ENCODE peak calls at places on chromosome 13, in nine cellular contexts. Q is IMR-90, V is uterus, C is RWPE2, S is fibroblast of lung, T is transverse colon, M is SJCRH30, X is upper lobe of right lung, F is pancreas. R is an unnamed sample.
A peak's percentile ranks its signal among the peaks of the same experiment; 100 is the strongest.

GRCh38 chr13:85508683-85509329 is 290.4 kb downstream of the SLITRK6 start:
- DNase-seq in Q (no peak), V (no peak), C (no peak), S (peak; percentile 45), T (no peak), M (no peak), X (no peak), F (no peak), R (no peak)

GRCh38 chr13:20221772-20222171 is 10.3 kb downstream of the GJB6 start:
- DNase-seq in Q (no peak), V (no peak), C (no peak), S (no peak), T (no peak), M (no peak), X (peak; percentile 73), F (no peak), R (no peak)

GRCh38 chr13:29162638-29163037 is 342.5 kb downstream of the MTUS2 start:
- DNase-seq in Q (no peak), V (no peak), C (no peak), S (peak; percentile 41), T (no peak), M (no peak), X (no peak), F (no peak), R (no peak)

GRCh38 chr13:113032291-113032690 is 63.3 kb downstream of the MCF2L start:
- DNase-seq in Q (no peak), V (no peak), C (no peak), S (no peak), T (no peak), M (no peak), X (no peak), F (no peak), R (no peak)

GRCh38 chr13:112583592-112584277 is 4.2 kb downstream of the TUBGCP3 start:
- DNase-seq in Q (no peak), V (no peak), C (no peak), S (no peak), T (peak; percentile 40), M (no peak), X (no peak), F (peak; percentile 41), R (no peak)

GRCh38 chr13:69423844-69424243 is 683.8 kb upstream of the ATXN8OS start:
- DNase-seq in Q (no peak), V (no peak), C (no peak), S (no peak), T (no peak), M (peak; percentile 22), X (no peak), F (no peak), R (no peak)

GRCh38 chr13:89061821-89062220 is 1390.7 kb downstream of the SLITRK5 start:
- DNase-seq in Q (no peak), V (no peak), C (no peak), S (no peak), T (peak; percentile 42), M (peak; percentile 30), X (no peak), F (no peak), R (no peak)

GRCh38 chr13:19984430-19985218 is 26.1 kb downstream of the ZMYM2 start:
- DNase-seq in Q (peak; percentile 72), V (no peak), C (no peak), S (peak; percentile 48), T (no peak), M (no peak), X (no peak), F (no peak), R (peak; percentile 44)

GRCh38 chr13:71864981-71865857 is 1.8 kb downstream of the DACH1 start:
- DNase-seq in Q (no peak), V (peak; percentile 14), C (peak; percentile 40), S (peak; percentile 32), T (peak; percentile 21), M (peak; percentile 47), X (peak; percentile 66), F (peak; percentile 21), R (no peak)

GRCh38 chr13:95246292-95247082 is 54.8 kb downstream of the ABCC4 start:
- DNase-seq in Q (no peak), V (no peak), C (no peak), S (no peak), T (no peak), M (no peak), X (no peak), F (no peak), R (no peak)

GRCh38 chr13:52922961-52923360 is 74.5 kb upstream of the PCDH8 start:
- DNase-seq in Q (no peak), V (no peak), C (no peak), S (no peak), T (no peak), M (no peak), X (no peak), F (no peak), R (no peak)

GRCh38 chr13:42113478-42113877 is 65.0 kb downstream of the DGKH start:
- DNase-seq in Q (no peak), V (no peak), C (no peak), S (no peak), T (no peak), M (peak; percentile 52), X (no peak), F (no peak), R (no peak)

GRCh38 chr13:85363504-85363903 is 435.7 kb downstream of the SLITRK6 start:
- DNase-seq in Q (no peak), V (no peak), C (no peak), S (no peak), T (no peak), M (no peak), X (no peak), F (no peak), R (no peak)

GRCh38 chr13:90723381-90723780 is 624.1 kb upstream of the MIR17HG start:
- DNase-seq in Q (no peak), V (no peak), C (no peak), S (peak; percentile 63), T (no peak), M (no peak), X (no peak), F (no peak), R (no peak)

GRCh38 chr13:20475927-20476691 is 49.5 kb downstream of the CRYL1 start:
- DNase-seq in Q (no peak), V (no peak), C (no peak), S (peak; percentile 35), T (peak; percentile 59), M (no peak), X (no peak), F (peak; percentile 60), R (peak; percentile 50)

GRCh38 chr13:113907637-113908617 is 44.1 kb upstream of the GAS6 start:
- DNase-seq in Q (peak; percentile 97), V (peak; percentile 52), C (no peak), S (peak; percentile 95), T (peak; percentile 36), M (no peak), X (no peak), F (peak; percentile 27), R (no peak)

GRCh38 chr13:23847545-23847944 is 41.7 kb downstream of the MIPEP start:
- DNase-seq in Q (no peak), V (no peak), C (no peak), S (no peak), T (no peak), M (no peak), X (no peak), F (no peak), R (no peak)

GRCh38 chr13:102710261-102710679 is 15.4 kb upstream of the METTL21C start:
- DNase-seq in Q (peak; percentile 13), V (peak; percentile 19), C (no peak), S (peak; percentile 51), T (no peak), M (no peak), X (no peak), F (no peak), R (no peak)

GRCh38 chr13:20416223-20416622 is 109.4 kb downstream of the CRYL1 start:
- DNase-seq in Q (no peak), V (no peak), C (no peak), S (peak; percentile 54), T (no peak), M (no peak), X (no peak), F (no peak), R (no peak)

GRCh38 chr13:32033744-32034143 is 2.2 kb downstream of the FRY start:
- DNase-seq in Q (peak; percentile 33), V (no peak), C (no peak), S (no peak), T (no peak), M (no peak), X (no peak), F (no peak), R (no peak)

DNA sequence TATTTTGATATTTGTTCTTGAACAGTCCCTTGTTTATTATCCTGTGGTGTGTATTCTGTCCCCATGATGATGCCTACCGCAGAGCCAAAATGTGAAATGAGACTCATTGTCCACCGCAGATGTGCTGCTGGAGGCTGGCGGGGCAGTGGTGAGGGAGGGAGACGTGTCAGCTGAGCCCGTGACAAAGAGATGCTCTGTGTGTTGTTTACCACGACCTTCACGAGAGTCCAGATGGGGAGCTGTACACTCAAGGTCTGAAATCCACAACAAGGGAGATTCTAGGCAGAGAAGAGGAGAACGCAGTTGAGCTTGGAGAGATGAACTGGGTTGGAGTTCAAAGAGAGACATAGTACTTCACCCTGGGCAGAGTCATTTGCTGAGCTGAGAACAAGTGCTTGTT is 20.8 kb upstream of the AMER2 start:
- DNase-seq in Q (no peak), V (no peak), C (no peak), S (no peak), T (no peak), M (no peak), X (no peak), F (no peak), R (no peak)
- H3K27ac ChIP-seq in Q (no peak overlapping the region), V (no peak overlapping the region), C (no peak overlapping the region), S (no peak overlapping the region), T (no peak overlapping the region), M (no peak overlapping the region), X (no peak overlapping the region), F (no peak overlapping the region), R (no peak overlapping the region)

DNA sequence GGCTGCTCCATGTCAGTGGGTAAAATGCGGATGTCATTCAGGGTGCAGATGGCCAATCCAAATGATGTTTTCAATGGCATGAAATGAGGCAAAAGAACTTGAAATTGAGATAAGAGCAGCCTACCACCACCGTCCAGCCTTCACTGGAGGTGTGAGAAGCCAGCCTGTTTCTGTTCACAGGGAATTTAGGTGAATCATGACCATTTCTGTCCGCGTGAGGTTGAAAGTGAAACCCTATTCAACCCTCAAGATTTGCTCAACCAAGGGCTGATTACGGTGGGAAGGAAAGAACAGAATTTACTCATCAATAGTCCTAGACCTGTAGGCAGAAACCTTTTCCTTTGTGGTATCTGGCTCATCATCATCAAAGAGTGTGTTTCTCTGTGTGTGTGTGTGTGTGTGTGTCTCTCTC is 370.7 kb downstream of the COG6 start:
- DNase-seq in Q (peak; percentile 11), V (no peak), C (no peak), S (peak; percentile 73), T (no peak), M (no peak), X (no peak), F (no peak), R (no peak)
- H3K27me3 ChIP-seq in Q (no peaks in the 10 kb centered on the region), V (no peaks in the 10 kb centered on the region), C (no peaks in the 10 kb centered on the region), S (no peaks in the 10 kb centered on the region), T (no peaks in the 10 kb centered on the region), M (no peaks in the 10 kb centered on the region), X (no peaks in the 10 kb centered on the region), F (no peaks in the 10 kb centered on the region), R (no peaks in the 10 kb centered on the region)

GRCh38 chr13:34897220-34897619 is 44.9 kb upstream of the NBEA start:
- DNase-seq in Q (no peak), V (no peak), C (no peak), S (no peak), T (no peak), M (no peak), X (no peak), F (no peak), R (no peak)
- H3K27ac ChIP-seq in Q (no peak overlapping the region), V (no peak overlapping the region), C (no peak overlapping the region), S (no peak overlapping the region), T (no peak overlapping the region), M (no peak overlapping the region), X (no peak overlapping the region), F (no peak overlapping the region), R (no peak overlapping the region)

GRCh38 chr13:43270043-43270830 is 246.9 kb downstream of the DNAJC15 start:
- DNase-seq in Q (peak; percentile 34), V (no peak), C (no peak), S (peak; percentile 62), T (no peak), M (no peak), X (no peak), F (no peak), R (no peak)
- H3K27me3 ChIP-seq in Q (no peaks in the 10 kb centered on the region), V (no peaks in the 10 kb centered on the region), C (no peaks in the 10 kb centered on the region), S (no peaks in the 10 kb centered on the region), T (no peaks in the 10 kb centered on the region), M (no peaks in the 10 kb centered on the region), X (no peaks in the 10 kb centered on the region), F (no peaks in the 10 kb centered on the region), R (no peaks in the 10 kb centered on the region)